ENCODE peak calls at places on chromosomes 7 and 10, in six cellular contexts. D is AG10803; X is uterus; B is CD4-positive, alpha-beta T cell; A is heart right ventricle; G is neural progenitor cell. L is an unnamed sample.

GRCh38 chr10:97427571-97428179 is 1.7 kb downstream of the PGAM1 start:
- DNase-seq in B (no peak), X (no peak), G (peak), D (peak), A (no peak), L (no peak)

GRCh38 chr7:130961128-130961601 is 227.2 kb upstream of the KLF14 start:
- DNase-seq in D (peak), X (no peak), A (no peak), B (peak), G (no peak), L (peak)

GRCh38 chr7:104126411-104126841 is 81.4 kb downstream of the ORC5 start:
- DNase-seq in A (no peak), D (no peak), G (peak), B (no peak), X (no peak), L (no peak)

GRCh38 chr10:98414932-98415709 is at the start of gene PYROXD2:
- DNase-seq in B (peak), D (peak), A (peak), G (peak), X (peak), L (peak)

GRCh38 chr7:116185956-116186355 is 24.4 kb upstream of the TES start:
- DNase-seq in X (no peak), G (no peak), B (no peak), A (no peak), D (no peak), L (no peak)

GRCh38 chr7:119630570-119630969 is 642.4 kb upstream of the KCND2 start:
- DNase-seq in A (no peak), G (peak), D (no peak), X (no peak), B (no peak), L (no peak)

GRCh38 chr10:127035827-127036226 is 130.6 kb downstream of the DOCK1 start:
- DNase-seq in G (no peak), D (no peak), B (no peak), A (no peak), X (no peak), L (no peak)

GRCh38 chr7:77940647-77941046 is 142.1 kb downstream of the PHTF2 start:
- DNase-seq in A (no peak), D (peak), B (no peak), G (peak), X (no peak), L (peak)

GRCh38 chr10:123143162-123143824 is 4.6 kb upstream of the HMX2 start:
- DNase-seq in D (no peak), B (no peak), X (no peak), G (peak), A (no peak), L (no peak)

GRCh38 chr10:124231188-124232135 is 138.1 kb upstream of the CHST15 start:
- DNase-seq in A (no peak), G (no peak), X (no peak), D (no peak), B (peak), L (no peak)

GRCh38 chr10:4981722-4982471 is 18.7 kb downstream of the AKR1C1 start:
- DNase-seq in A (no peak), G (peak), B (no peak), X (peak), D (peak), L (no peak)

GRCh38 chr7:94182066-94182465 is 177.9 kb upstream of the BET1 start:
- DNase-seq in D (peak), B (no peak), X (no peak), G (no peak), A (no peak), L (peak)

GRCh38 chr10:132331259-132331955 is 586 bp upstream of the LRRC27 start:
- DNase-seq in G (no peak), B (no peak), A (no peak), D (no peak), X (no peak), L (no peak)

GRCh38 chr7:21526007-21526406 is 16.8 kb upstream of the DNAH11 start:
- DNase-seq in A (no peak), X (no peak), D (no peak), B (no peak), G (no peak), L (no peak)

GRCh38 chr10:96910488-96911395 is 78.6 kb downstream of the LCOR start:
- DNase-seq in B (no peak), G (peak), X (no peak), A (no peak), D (peak), L (no peak)

GRCh38 chr10:97781541-97782331 is 9.9 kb upstream of the SFRP5 start:
- DNase-seq in D (no peak), A (no peak), X (no peak), B (peak), G (no peak), L (no peak)

GRCh38 chr7:19294629-19295028 is 149.4 kb upstream of the FERD3L start:
- DNase-seq in X (no peak), A (no peak), G (no peak), D (peak), B (no peak), L (peak)

GRCh38 chr7:25069900-25070443 is 55.1 kb downstream of the CYCS start:
- DNase-seq in A (peak), D (peak), X (peak), G (peak), B (peak), L (peak)

DNA sequence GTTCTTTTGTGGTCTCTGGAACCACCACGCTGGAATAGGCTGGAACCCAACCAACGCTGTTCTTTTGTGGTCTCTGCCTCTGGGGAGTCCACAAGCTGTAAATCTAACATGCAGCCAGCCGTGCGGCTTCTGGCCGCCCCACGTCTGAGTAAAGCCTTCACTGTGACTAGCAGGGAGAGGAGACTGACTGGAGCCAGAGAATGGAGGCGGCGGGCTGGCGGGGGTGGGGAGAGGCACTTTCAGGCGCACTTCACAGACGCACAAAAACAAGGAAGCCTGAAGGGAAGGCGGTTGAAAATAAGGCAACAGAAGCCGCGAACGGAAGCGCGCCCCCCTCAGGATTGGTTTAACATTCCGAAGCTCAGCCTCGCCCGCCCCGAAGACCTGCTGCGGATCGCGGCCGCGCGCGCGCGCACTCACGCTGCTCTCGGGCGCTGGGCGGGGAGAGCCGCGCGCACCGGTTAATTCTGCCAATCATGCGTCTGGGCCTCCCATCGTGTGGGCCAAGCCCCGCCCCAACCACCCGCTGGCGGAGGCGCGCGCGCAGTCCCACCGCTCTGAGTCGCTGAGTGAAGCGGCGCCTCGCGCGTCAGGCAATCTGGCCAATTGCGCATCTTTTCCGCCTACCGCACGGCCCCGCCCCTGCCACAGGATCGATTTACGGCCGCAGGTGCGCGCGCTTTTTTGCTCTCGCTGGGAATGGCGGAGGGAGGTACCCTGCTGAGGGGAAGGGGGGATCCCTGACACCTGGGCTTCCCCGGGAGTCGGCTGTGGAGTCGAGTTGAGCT is at the start of gene SFR1:
- DNase-seq in D (peak), B (peak), G (peak), X (peak), A (peak), L (peak)
- TF ChIP-seq CTCF in D (peak), B (peak), G (peak), X (peak), A (peak), L (peak)

GRCh38 chr10:86970887-86971145 is 2.5 kb downstream of the ADIRF start:
- DNase-seq in D (no peak), X (no peak), A (no peak), G (peak), B (no peak), L (no peak)

GRCh38 chr10:86969421-86970041 is 1.2 kb downstream of the ADIRF start:
- DNase-seq in B (no peak), X (peak), A (no peak), G (no peak), D (peak), L (no peak)

GRCh38 chr10:86972613-86973380 is 4.5 kb downstream of the ADIRF start:
- DNase-seq in B (no peak), G (no peak), D (no peak), A (no peak), X (no peak), L (no peak)

GRCh38 chr10:86970152-86970886 is 2.0 kb downstream of the ADIRF start:
- DNase-seq in D (peak), G (peak), X (peak), B (no peak), A (peak), L (no peak)

DNA sequence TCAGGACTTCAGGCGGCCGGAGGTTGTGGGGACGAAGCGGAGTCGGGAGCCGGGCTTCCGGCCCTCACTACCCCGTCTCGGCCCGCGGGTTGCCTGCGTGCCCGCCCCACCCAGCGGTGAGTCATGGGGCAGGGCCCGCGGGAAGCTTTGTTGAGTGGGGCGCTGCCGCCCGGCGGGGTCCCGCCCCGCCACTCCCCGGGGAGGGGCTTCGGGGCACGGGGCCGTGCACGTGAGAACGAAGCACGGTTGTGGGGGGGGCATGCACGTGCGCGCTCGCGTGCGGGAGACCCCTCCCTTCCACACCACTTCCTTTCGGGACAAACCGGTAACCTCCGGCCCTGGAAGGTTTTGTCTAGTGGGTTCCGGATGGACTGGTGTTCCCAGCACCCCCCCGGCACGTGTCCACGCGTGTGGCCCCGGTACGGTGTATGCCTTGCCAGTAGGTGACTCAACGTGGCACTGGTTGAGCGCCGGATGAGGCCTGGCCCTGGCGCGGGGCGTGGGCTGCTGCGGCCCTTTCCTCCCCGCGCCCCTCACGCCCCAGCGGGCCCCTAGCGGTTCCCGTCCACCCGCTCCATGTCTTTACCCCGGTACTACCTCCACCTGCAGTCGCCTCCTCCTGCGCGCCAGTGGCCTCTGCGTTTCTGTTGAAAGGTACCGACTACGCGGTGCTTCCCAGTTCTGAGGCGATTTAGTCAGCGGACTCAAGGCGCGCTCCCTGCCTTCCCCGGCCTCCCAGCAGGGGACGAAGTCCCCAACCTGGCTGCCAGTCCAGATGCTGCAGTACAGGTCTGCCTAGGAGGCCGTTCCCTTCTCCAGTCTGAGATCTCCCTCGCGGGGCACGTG is 3.1 kb downstream of the ADIRF start:
- DNase-seq in X (peak), A (peak), D (peak), B (peak), G (peak), L (peak)
- TF ChIP-seq CTCF in X (peak), A (no peak), D (no peak), B (no peak), G (peak), L (no peak)

DNA sequence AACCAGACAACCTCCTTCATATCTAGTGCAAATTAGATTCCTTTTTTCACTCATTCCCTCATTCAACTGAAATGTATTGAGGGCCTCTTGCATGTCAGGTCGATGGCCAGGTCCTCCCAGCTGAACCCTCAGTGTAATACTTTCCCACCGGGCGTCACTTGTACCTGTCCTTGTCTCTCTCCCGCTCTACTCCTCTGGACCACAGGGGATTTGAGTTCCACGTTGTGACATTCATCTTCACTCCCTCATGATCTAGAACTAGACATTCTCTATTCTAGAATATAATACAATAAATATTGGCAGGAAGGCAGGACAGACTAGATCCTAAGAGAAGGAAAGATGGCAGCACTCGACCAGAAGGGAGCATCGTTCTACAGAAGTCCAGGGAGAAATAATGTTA is 83.9 kb downstream of the WNT2 start:
- DNase-seq in A (no peak), X (no peak), G (no peak), D (no peak), B (no peak), L (no peak)
- TF ChIP-seq CTCF in A (no peak), X (no peak), G (no peak), D (no peak), B (no peak), L (no peak)

GRCh38 chr7:149751058-149751775 is 22.2 kb downstream of the ZNF467 start:
- DNase-seq in B (no peak), A (no peak), G (no peak), D (no peak), X (no peak), L (no peak)

GRCh38 chr7:149750122-149750845 is 23.1 kb downstream of the ZNF467 start:
- DNase-seq in G (no peak), B (no peak), X (no peak), D (no peak), A (no peak), L (no peak)

GRCh38 chr7:149752646-149753045 is 20.7 kb downstream of the ZNF467 start:
- DNase-seq in A (no peak), B (no peak), D (no peak), G (no peak), X (no peak), L (no peak)

GRCh38 chr7:149748223-149748874 is 25.0 kb downstream of the ZNF467 start:
- DNase-seq in B (no peak), X (no peak), A (no peak), G (peak), D (no peak), L (no peak)

DNA sequence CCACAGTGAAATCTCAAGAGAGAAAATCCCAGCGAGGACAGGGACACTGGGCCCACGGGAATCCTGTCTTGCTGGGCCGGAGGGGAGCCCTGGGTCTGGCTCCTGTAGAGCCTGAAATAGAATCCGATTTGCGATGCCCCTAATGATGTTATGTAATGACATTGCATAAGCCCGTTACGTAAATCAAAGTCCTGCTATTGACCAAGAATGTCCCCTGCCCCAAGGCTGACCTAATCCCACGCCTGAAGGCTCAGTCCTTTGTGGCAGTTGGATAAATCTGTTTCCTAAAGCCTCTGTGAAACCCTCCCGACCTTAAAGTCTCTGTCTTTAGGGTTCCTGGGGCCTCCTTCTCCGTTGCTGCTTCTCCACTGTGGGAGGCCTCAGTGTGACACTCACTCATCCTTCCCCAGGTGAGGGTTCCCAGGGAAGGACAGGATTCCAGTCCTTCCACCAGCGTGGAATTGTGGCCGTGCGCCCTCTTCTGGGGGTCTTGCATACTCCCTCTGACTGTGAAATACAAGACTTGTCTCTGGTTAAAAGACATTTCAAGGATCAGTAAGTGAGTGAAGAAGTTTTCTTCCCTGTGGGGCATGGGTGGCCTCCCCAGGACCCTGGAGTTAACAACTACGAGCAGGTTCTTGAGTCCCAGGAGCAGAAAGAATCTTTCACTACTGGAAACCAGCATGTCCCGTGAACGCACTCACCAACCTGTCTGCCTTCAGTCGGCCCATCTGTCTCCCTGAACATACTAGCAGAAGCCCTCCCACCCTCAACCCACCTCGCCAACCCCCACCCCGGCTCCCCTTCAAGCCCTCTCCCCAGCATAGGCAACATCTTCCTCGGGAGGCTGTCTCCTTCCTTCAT is 19.8 kb downstream of the ZNF467 start:
- DNase-seq in G (peak), D (peak), B (no peak), X (no peak), A (peak), L (no peak)
- TF ChIP-seq CTCF in G (peak), D (peak), B (no peak), X (peak), A (peak), L (peak)

GRCh38 chr7:14305233-14305866 is 315.9 kb upstream of the ETV1 start:
- DNase-seq in G (no peak), B (no peak), A (peak), X (no peak), D (no peak), L (no peak)
- TF ChIP-seq CTCF in G (no peak), B (no peak), A (no peak), X (no peak), D (no peak), L (no peak)

DNA sequence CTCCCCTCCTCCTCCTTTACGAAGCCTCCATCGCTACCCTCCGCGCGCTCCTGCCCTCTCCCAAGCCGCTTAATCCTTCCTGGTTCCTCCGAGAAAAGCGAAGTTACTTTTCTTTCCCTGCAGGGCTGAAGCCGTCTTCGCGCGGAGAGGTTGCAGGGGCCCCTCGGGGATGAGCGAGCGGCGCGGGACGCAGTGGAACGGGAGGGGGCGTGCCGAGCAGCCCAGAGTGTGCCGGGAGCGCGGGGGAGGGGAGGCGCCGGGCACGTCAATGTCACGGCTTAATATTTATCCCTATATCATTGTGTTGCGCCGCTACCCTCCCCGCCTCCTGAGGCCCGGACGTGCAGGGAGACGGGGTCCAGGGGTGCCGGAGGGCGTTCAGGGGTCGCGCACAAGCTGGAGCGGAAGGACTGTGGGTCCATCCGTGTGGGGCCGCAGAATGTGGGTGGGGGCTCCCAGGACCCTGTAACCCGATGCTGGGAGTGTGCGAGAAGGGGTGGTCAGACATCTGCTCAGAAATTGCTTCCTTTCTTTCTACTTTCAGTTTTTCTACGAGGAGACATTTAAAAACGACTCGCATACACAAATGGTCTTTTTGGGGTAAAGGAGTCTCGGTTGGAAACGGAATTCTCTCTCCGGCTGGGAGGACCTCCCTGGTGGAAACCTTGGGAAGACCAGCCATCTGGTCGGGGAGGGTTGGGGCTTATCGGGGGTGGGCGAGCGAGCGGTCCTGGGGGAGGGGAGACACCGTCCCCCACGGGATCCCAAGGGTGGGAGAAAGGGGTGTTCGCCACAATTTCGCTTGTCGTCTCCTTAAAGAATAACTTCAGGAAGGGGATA is 2.4 kb downstream of the CDK6 start:
- DNase-seq in A (peak), X (peak), B (peak), D (peak), G (peak), L (no peak)
- TF ChIP-seq CTCF in A (peak), X (no peak), B (no peak), D (peak), G (peak), L (peak)

GRCh38 chr7:26151953-26152781 is at the start of gene NFE2L3:
- DNase-seq in X (peak), B (peak), D (peak), A (peak), G (peak), L (no peak)
- TF ChIP-seq CTCF in X (no peak), B (no peak), D (no peak), A (peak), G (peak), L (no peak)

L was measured in AG09309.